ENCODE peak calls at places on chromosomes 2 and 18, in four cellular contexts. J is activated T-helper 9 cell treated with anti-CD3 and anti-CD28 coated beads, Interleukin-2, amount 50 U/mL, for 16 hours; K is T-helper 9 cell; D is GDM1. T is an unnamed sample.

GRCh38 chr2:107325983-107326786 is 440.2 kb upstream of the ST6GAL2 start:
- DNase-seq in J (no peak), K (no peak), D (no peak), T (no peak)

GRCh38 chr2:60556441-60556997 is 3.1 kb upstream of the BCL11A start:
- DNase-seq in J (no peak), K (no peak), D (peak), T (no peak)

GRCh38 chr2:216519154-216519762 is 20.6 kb downstream of the RPL37A start:
- DNase-seq in J (no peak), K (peak), D (peak), T (peak)

GRCh38 chr18:76983184-76983583 is 149.4 kb downstream of the MBP start:
- DNase-seq in J (peak), K (peak), D (peak), T (peak)

GRCh38 chr2:233281553-233281952 is 26.1 kb upstream of the SAG start:
- DNase-seq in J (no peak), K (no peak), D (no peak), T (no peak)

GRCh38 chr2:47869859-47870258 is 36.4 kb downstream of the FBXO11 start:
- DNase-seq in J (no peak), K (no peak), D (no peak), T (no peak)

GRCh38 chr2:234674781-234675201 is 177.9 kb upstream of the ARL4C start:
- DNase-seq in J (no peak), K (no peak), D (no peak), T (no peak)

GRCh38 chr2:189086710-189087109 is 92.9 kb downstream of the COL5A2 start:
- DNase-seq in J (no peak), K (no peak), D (no peak), T (no peak)

GRCh38 chr18:48859311-48860275 is 91.2 kb downstream of the SMAD7 start:
- DNase-seq in J (no peak), K (no peak), D (no peak), T (no peak)

GRCh38 chr18:74598350-74599001 is 806 bp downstream of the ZNF407 start:
- DNase-seq in J (peak), K (peak), D (peak), T (peak)

GRCh38 chr2:180319586-180320405 is 312.7 kb upstream of the CWC22 start:
- DNase-seq in J (no peak), K (no peak), D (no peak), T (no peak)

GRCh38 chr2:111710085-111710484 is 173.9 kb downstream of the ANAPC1 start:
- DNase-seq in J (no peak), K (no peak), D (no peak), T (no peak)

GRCh38 chr18:53283708-53284107 is 940.8 kb downstream of the MBD2 start:
- DNase-seq in J (no peak), K (no peak), D (no peak), T (no peak)

GRCh38 chr2:3666613-3666975 is 8.6 kb downstream of the ALLC start:
- DNase-seq in J (no peak), K (no peak), D (no peak), T (no peak)

GRCh38 chr2:239313776-239314175 is 87.0 kb downstream of the HDAC4 start:
- DNase-seq in J (no peak), K (no peak), D (no peak), T (no peak)

GRCh38 chr2:128921740-128922139 is 603.1 kb upstream of the HS6ST1 start:
- DNase-seq in J (no peak), K (no peak), D (no peak), T (no peak)

GRCh38 chr2:73359915-73360697 is 25.5 kb upstream of the ALMS1 start:
- DNase-seq in J (no peak), K (no peak), D (no peak), T (peak)

T was measured in HT-29.